ENCODE peak calls at places on chromosomes 5 and 9, in four cellular contexts. One of them, this sample, is unnamed.

GRCh38 chr5:54834121-54834842 is 151.1 kb downstream of the ESM1 start:
- DNase-seq in vagina: no peak
- DNase-seq in AG10803: peak
- DNase-seq in CD8-positive, alpha-beta T cell: no peak
- DNase-seq in this sample: no peak

GRCh38 chr9:132997591-132997990 is 19.1 kb downstream of the GFI1B start:
- DNase-seq in vagina: no peak
- DNase-seq in AG10803: peak
- DNase-seq in CD8-positive, alpha-beta T cell: no peak
- DNase-seq in this sample: peak

GRCh38 chr5:181188700-181189362 is 16.2 kb downstream of the TRIM7 start:
- DNase-seq in vagina: peak
- DNase-seq in AG10803: peak
- DNase-seq in CD8-positive, alpha-beta T cell: peak
- DNase-seq in this sample: peak

GRCh38 chr9:12882430-12882829 is 107.6 kb downstream of the LURAP1L start:
- DNase-seq in vagina: no peak
- DNase-seq in AG10803: peak
- DNase-seq in CD8-positive, alpha-beta T cell: no peak
- DNase-seq in this sample: peak

GRCh38 chr9:112112519-112112918 is 62.6 kb downstream of the SUSD1 start:
- DNase-seq in vagina: no peak
- DNase-seq in AG10803: peak
- DNase-seq in CD8-positive, alpha-beta T cell: no peak
- DNase-seq in this sample: peak

GRCh38 chr5:176738851-176739250 is 71.5 kb upstream of the UNC5A start:
- DNase-seq in vagina: no peak
- DNase-seq in AG10803: no peak
- DNase-seq in CD8-positive, alpha-beta T cell: peak
- DNase-seq in this sample: no peak

GRCh38 chr5:59169101-59169767 is 586.4 kb downstream of the RAB3C start:
- DNase-seq in vagina: no peak
- DNase-seq in AG10803: peak
- DNase-seq in CD8-positive, alpha-beta T cell: no peak
- DNase-seq in this sample: no peak

GRCh38 chr5:172505840-172506638 is 51.7 kb upstream of the SH3PXD2B start:
- DNase-seq in vagina: peak
- DNase-seq in AG10803: no peak
- DNase-seq in CD8-positive, alpha-beta T cell: no peak
- DNase-seq in this sample: no peak

GRCh38 chr9:99485461-99485860 is 263.4 kb downstream of the SEC61B start:
- DNase-seq in vagina: no peak
- DNase-seq in AG10803: peak
- DNase-seq in CD8-positive, alpha-beta T cell: no peak
- DNase-seq in this sample: no peak

GRCh38 chr5:118598311-118598710 is 390.0 kb downstream of the DTWD2 start:
- DNase-seq in vagina: no peak
- DNase-seq in AG10803: no peak
- DNase-seq in CD8-positive, alpha-beta T cell: no peak
- DNase-seq in this sample: no peak

GRCh38 chr9:114905160-114905940 is 25.0 kb downstream of the TNFSF8 start:
- DNase-seq in vagina: no peak
- DNase-seq in AG10803: peak
- DNase-seq in CD8-positive, alpha-beta T cell: no peak
- DNase-seq in this sample: no peak

GRCh38 chr5:152608514-152608913 is 203.4 kb upstream of the NMUR2 start:
- DNase-seq in vagina: no peak
- DNase-seq in AG10803: no peak
- DNase-seq in CD8-positive, alpha-beta T cell: no peak
- DNase-seq in this sample: no peak

GRCh38 chr5:3394046-3394597 is 201.5 kb upstream of the IRX1 start:
- DNase-seq in vagina: peak
- DNase-seq in AG10803: no peak
- DNase-seq in CD8-positive, alpha-beta T cell: no peak
- DNase-seq in this sample: no peak

GRCh38 chr5:131635755-131636479 is 888 bp upstream of the RAPGEF6 start:
- DNase-seq in vagina: no peak
- DNase-seq in AG10803: peak
- DNase-seq in CD8-positive, alpha-beta T cell: no peak
- DNase-seq in this sample: no peak

GRCh38 chr9:94553029-94553938 is 1.6 kb upstream of the PCAT7 start:
- DNase-seq in vagina: no peak
- DNase-seq in AG10803: no peak
- DNase-seq in CD8-positive, alpha-beta T cell: no peak
- DNase-seq in this sample: no peak

GRCh38 chr9:38047301-38048251 is 21.5 kb downstream of the SHB start:
- DNase-seq in vagina: no peak
- DNase-seq in AG10803: peak
- DNase-seq in CD8-positive, alpha-beta T cell: no peak
- DNase-seq in this sample: peak

GRCh38 chr9:70412678-70413426 is 1.6 kb downstream of the KLF9 start:
- DNase-seq in vagina: peak
- DNase-seq in AG10803: peak
- DNase-seq in CD8-positive, alpha-beta T cell: peak
- DNase-seq in this sample: peak

GRCh38 chr5:54862036-54862435 is 123.4 kb downstream of the ESM1 start:
- DNase-seq in vagina: no peak
- DNase-seq in AG10803: no peak
- DNase-seq in CD8-positive, alpha-beta T cell: no peak
- DNase-seq in this sample: peak

GRCh38 chr9:86330186-86330585 is 24.0 kb downstream of the TUT7 start:
- DNase-seq in vagina: no peak
- DNase-seq in AG10803: no peak
- DNase-seq in CD8-positive, alpha-beta T cell: no peak
- DNase-seq in this sample: no peak

GRCh38 chr5:152505442-152506042 is 100.5 kb upstream of the NMUR2 start:
- DNase-seq in vagina: no peak
- DNase-seq in AG10803: peak
- DNase-seq in CD8-positive, alpha-beta T cell: no peak
- DNase-seq in this sample: peak

GRCh38 chr5:6454628-6455053 is 6.0 kb downstream of the UBE2QL1 start:
- DNase-seq in vagina: peak
- DNase-seq in AG10803: no peak
- DNase-seq in CD8-positive, alpha-beta T cell: no peak
- DNase-seq in this sample: no peak

GRCh38 chr5:159206818-159207217 is 2.5 kb downstream of the RNF145 start:
- DNase-seq in vagina: no peak
- DNase-seq in AG10803: no peak
- DNase-seq in CD8-positive, alpha-beta T cell: no peak
- DNase-seq in this sample: no peak
- H3K4me3 ChIP-seq in vagina: peak
- H3K4me3 ChIP-seq in AG10803: peak
- H3K4me3 ChIP-seq in CD8-positive, alpha-beta T cell: peak
- H3K4me3 ChIP-seq in this sample: peak

GRCh38 chr9:126916909-126917308 is 2.3 kb downstream of the RALGPS1 start:
- DNase-seq in vagina: no peak
- DNase-seq in AG10803: no peak
- DNase-seq in CD8-positive, alpha-beta T cell: no peak
- DNase-seq in this sample: no peak
- TF ChIP-seq CTCF in vagina: no peak
- TF ChIP-seq CTCF in AG10803: no peak
- TF ChIP-seq CTCF in CD8-positive, alpha-beta T cell: no peak
- TF ChIP-seq CTCF in this sample: no peak

GRCh38 chr9:121566401-121567141 is 66.9 kb upstream of the GGTA1 start:
- DNase-seq in vagina: no peak
- DNase-seq in AG10803: peak
- DNase-seq in CD8-positive, alpha-beta T cell: no peak
- DNase-seq in this sample: peak
- H3K4me3 ChIP-seq in vagina: peak
- H3K4me3 ChIP-seq in AG10803: peak
- H3K4me3 ChIP-seq in CD8-positive, alpha-beta T cell: no peak
- H3K4me3 ChIP-seq in this sample: peak

DNA sequence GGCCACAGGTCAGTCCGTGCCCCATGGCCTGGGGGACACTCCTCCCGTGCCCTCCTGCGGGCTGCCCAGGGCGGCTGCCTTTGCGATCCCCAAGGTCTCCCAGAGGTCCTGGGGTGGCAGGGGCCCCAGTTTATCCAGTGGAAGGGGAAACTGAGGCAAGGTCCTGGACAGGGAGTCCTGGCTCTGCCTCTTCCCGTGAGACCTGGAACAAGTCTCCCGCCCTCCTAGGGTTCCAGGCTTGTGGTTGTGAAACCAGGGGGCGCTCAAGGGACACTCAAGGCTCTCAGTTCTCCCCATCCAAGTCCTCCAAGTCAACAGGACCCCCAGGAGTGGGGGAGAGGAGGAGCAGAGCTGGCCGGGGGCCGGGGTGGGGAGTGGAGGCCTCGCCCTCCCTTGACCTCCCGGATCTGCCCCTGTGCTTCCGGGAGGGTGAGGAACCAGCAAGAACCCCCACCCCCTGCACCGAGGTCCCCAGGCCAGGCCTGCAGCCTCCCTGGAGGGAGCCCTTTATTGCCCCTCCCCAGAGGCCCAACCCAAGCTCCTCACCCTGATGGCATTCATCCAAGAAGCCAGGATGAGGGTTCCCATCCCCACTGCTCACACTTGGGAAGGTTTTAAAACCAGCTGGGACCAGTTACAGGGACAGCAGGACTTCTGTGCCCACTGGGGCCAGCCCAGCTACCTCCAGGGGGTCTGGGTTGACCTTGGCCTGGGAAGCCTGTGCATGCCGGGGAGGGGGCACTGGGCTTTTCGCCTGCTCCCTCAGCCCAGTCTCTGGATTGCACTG is 24.7 kb upstream of the TMEM250 start:
- DNase-seq in vagina: no peak
- DNase-seq in AG10803: no peak
- DNase-seq in CD8-positive, alpha-beta T cell: no peak
- DNase-seq in this sample: peak
- TF ChIP-seq CTCF in vagina: no peak
- TF ChIP-seq CTCF in AG10803: peak
- TF ChIP-seq CTCF in CD8-positive, alpha-beta T cell: no peak
- TF ChIP-seq CTCF in this sample: peak

This sample was measured in foreskin fibroblast.